ENCODE peak calls at places on chromosomes 5 and 9, in four cellular contexts. J, N, P and Y are unnamed samples.

GRCh38 chr9:107693620-107694326 is 204.2 kb upstream of the KLF4 start:
- DNase-seq in J (no peak), N (peak; percentile 16), P (no peak), Y (no peak)

GRCh38 chr5:121424976-121425375 is 426.7 kb upstream of the FTMT start:
- DNase-seq in J (no peak), N (no peak), P (no peak), Y (no peak)

GRCh38 chr9:13088734-13089427 is 190.6 kb downstream of the MPDZ start:
- DNase-seq in J (no peak), N (peak; percentile 77), P (peak; percentile 8), Y (no peak)

GRCh38 chr9:31140316-31140715 is 1244.1 kb upstream of the ACO1 start:
- DNase-seq in J (no peak), N (peak; percentile 25), P (no peak), Y (no peak)

GRCh38 chr5:150313501-150313900 is 10.8 kb upstream of the ARSI start:
- DNase-seq in J (no peak), N (no peak), P (no peak), Y (no peak)

GRCh38 chr5:8961219-8961618 is 584.7 kb downstream of the SEMA5A start:
- DNase-seq in J (no peak), N (no peak), P (no peak), Y (no peak)

GRCh38 chr5:154193636-154194035 is 3.1 kb downstream of the GALNT10 start:
- DNase-seq in J (no peak), N (no peak), P (no peak), Y (no peak)

GRCh38 chr9:117462926-117463325 is 48.1 kb upstream of the ASTN2 start:
- DNase-seq in J (no peak), N (no peak), P (no peak), Y (no peak)

GRCh38 chr9:130208600-130209347 is 36.6 kb downstream of the NCS1 start:
- DNase-seq in J (no peak), N (peak; percentile 27), P (no peak), Y (no peak)

GRCh38 chr9:134698587-134699342 is 57.2 kb downstream of the COL5A1 start:
- DNase-seq in J (peak; percentile 84), N (peak; percentile 61), P (no peak), Y (no peak)

GRCh38 chr5:163789870-163790269 is 284.5 kb downstream of the MAT2B start:
- DNase-seq in J (no peak), N (peak; percentile 68), P (no peak), Y (no peak)

GRCh38 chr9:98199388-98200033 is 7.1 kb upstream of the CORO2A start:
- DNase-seq in J (no peak), N (no peak), P (no peak), Y (no peak)

GRCh38 chr9:129458663-129459549 is 162.0 kb downstream of the C9orf50 start:
- DNase-seq in J (peak; percentile 72), N (no peak), P (no peak), Y (no peak)

GRCh38 chr5:158943569-158943968 is 156.1 kb downstream of the EBF1 start:
- DNase-seq in J (no peak), N (peak; percentile 11), P (no peak), Y (no peak)
- TF ChIP-seq CTCF in J (no peak), N (no peak), P (no peak), Y (no peak)

DNA sequence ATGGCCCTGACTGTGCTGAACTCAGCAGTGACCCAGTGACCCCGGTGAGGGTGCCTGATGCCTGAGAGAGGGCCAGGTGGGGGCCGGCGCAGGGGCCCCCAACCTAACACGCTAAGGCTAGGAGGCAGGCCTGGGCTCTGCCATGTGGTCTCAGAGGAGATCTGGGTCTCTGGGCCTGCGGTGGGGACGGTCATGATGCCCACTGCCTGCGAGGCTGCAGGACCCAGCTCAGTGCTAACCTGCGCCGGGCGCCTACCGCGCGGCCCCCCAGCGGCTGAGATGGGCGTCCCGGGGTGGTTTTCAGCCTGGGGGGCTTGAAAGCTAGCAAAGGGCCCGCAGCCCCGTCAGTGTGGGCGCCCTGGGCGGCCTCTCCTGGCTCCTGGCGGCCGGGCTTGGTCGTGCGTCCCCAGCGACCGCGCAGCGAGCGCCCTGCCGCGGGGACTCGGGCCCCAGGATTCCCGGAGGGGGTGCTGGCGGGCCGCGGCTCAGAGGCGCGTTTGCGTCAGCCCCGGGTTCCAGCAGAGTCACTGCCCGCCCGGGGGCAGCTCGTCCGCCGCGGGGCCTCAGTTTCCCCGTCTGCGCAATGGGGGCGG is 2.5 kb downstream of the EGFL7 start:
- DNase-seq in J (no peak), N (no peak), P (no peak), Y (no peak)
- TF ChIP-seq CTCF in J (peak; percentile 19), N (peak; percentile 4), P (peak; percentile 4), Y (no peak)

GRCh38 chr5:132008163-132008473 is 3.3 kb downstream of the ACSL6 start:
- DNase-seq in J (no peak), N (no peak), P (no peak), Y (no peak)
- TF ChIP-seq CTCF in J (no peak), N (no peak), P (no peak), Y (no peak)

GRCh38 chr5:4007001-4007400 is 411.4 kb downstream of the IRX1 start:
- DNase-seq in J (no peak), N (no peak), P (no peak), Y (no peak)
- TF ChIP-seq CTCF in J (no peak), N (no peak), P (no peak), Y (no peak)

DNA sequence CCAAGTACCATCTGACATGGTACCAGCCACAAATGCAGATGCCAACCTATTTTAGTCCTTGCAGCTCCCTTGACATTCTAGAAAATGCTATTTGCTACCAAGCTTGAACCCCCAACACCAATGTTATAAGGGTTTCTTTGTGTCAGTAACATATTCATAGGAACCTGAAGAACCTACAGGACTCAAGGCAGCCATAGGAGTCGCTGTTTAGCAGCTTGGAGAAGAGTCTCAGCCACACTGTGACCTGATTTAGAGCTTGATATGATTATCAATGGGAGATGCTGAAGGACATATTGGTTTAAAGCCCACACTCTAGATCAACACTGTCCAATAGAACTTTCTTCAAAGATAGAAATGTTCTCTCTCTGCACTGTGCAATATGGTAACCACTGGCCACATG is 6.4 kb upstream of the ZFR start:
- DNase-seq in J (no peak), N (no peak), P (no peak), Y (no peak)
- TF ChIP-seq CTCF in J (no peak), N (no peak), P (no peak), Y (peak; percentile 12)

GRCh38 chr9:35253075-35253474 is 91.3 kb downstream of the UNC13B start:
- DNase-seq in J (no peak), N (no peak), P (no peak), Y (no peak)

GRCh38 chr9:35257986-35258664 is 96.3 kb downstream of the UNC13B start:
- DNase-seq in J (no peak), N (no peak), P (no peak), Y (no peak)

GRCh38 chr9:35262064-35262463 is 100.3 kb downstream of the UNC13B start:
- DNase-seq in J (no peak), N (no peak), P (no peak), Y (no peak)

GRCh38 chr9:35254237-35254636 is 92.4 kb downstream of the UNC13B start:
- DNase-seq in J (no peak), N (no peak), P (no peak), Y (no peak)

DNA sequence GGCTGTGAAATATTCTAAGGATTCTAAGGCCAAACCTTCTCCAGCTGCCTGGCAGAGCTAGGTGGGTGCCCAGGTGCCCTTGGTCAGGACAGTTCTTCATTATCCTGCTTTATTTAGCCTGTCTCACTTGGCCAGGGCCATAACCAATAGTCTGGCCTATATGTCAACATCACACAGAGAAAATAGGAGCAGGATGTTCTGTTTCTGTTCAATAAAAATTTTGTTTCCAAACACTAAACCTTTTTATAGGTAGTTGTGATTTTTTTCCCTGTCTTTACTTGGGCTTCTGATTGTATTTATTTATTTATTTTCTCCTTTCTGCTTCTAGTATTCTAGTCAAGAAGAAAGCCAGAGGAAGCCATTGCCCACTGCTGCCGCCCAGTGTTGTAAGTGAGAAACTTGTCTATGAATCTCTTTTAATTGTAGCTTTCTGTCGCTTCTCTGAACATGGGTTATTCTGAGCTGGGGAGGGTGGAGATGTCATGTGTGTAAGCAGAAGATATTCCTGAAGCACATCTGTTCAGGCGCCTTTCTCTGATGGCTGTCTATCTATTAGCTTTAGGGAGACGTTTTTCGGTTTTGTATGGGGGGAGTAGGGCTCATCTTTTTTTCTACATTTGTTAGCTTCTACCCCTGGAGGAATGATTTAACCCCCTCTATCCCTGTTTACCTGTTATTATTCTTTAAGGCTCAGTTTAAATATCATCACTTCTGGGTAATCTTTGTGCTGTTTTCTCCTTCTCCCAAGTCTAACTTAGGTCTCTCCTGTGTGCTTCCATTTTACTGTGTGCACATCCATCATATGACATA is 97.1 kb downstream of the UNC13B start:
- DNase-seq in J (peak; percentile 77), N (peak; percentile 87), P (peak; percentile 47), Y (peak; percentile 51)
- TF ChIP-seq CTCF in J (peak; percentile 77), N (peak; percentile 80), P (peak; percentile 88), Y (peak; percentile 80)

DNA sequence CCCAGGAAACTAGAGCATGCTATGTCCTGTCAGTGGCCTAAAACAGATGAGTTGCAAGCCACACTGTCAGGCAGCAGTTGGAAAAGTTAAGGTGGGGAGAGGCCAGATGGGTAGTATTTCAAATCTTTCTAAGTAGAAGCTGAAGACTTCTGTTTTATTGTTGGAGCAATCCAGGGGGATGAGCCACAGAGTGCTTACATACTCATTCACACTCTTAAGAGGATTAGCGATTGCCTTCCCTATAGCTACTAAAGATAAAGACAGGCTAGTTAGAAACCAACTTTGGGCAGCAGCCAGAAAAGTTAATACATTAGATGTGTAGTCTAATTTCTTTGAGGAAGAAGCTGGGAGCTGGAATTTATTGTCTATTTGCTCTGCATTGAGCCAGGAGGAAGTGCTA is 61.7 kb upstream of the ELAVL2 start:
- DNase-seq in J (no peak), N (no peak), P (no peak), Y (no peak)
- TF ChIP-seq CTCF in J (no peak), N (no peak), P (no peak), Y (no peak)

GRCh38 chr5:75049581-75050274 is 2.6 kb downstream of the GCNT4 start:
- DNase-seq in J (no peak), N (peak; percentile 75), P (no peak), Y (no peak)
- TF ChIP-seq CTCF in J (peak; percentile 70), N (peak; percentile 91), P (peak; percentile 73), Y (peak; percentile 80)